ENCODE peak calls at places on chromosomes 12 and 14, in seven cellular contexts. M is A673, V is GM23248, L is sigmoid colon, I is small intestine, T is neuronal stem cell, O is esophagus squamous epithelium. U is an unnamed sample.

GRCh38 chr12:79524507-79525148 is 166.1 kb downstream of the PAWR start:
- DNase-seq in O (no peak), L (no peak), T (no peak), V (no peak), M (peak; percentile 68), I (no peak), U (no peak)

GRCh38 chr14:32358781-32359180 is 29.7 kb downstream of the AKAP6 start:
- DNase-seq in I (no peak), T (no peak), O (no peak), L (no peak), V (no peak), M (no peak), U (no peak)

GRCh38 chr12:6532927-6533652 is 1.2 kb upstream of the GAPDH start:
- DNase-seq in O (no peak), V (peak; percentile 87), L (peak; percentile 86), I (peak; percentile 81), T (no peak), M (peak; percentile 88), U (peak; percentile 70)

GRCh38 chr12:131911851-131912525 is 17.1 kb upstream of the PUS1 start:
- DNase-seq in L (peak; percentile 65), O (no peak), T (no peak), M (no peak), V (no peak), I (no peak), U (no peak)

GRCh38 chr12:106595268-106595667 is 12.5 kb downstream of the RFX4 start:
- DNase-seq in L (no peak), V (no peak), O (no peak), I (no peak), T (no peak), M (no peak), U (no peak)

GRCh38 chr12:34343766-34344165 is 321.5 kb downstream of the ALG10 start:
- DNase-seq in O (no peak), L (no peak), V (no peak), I (no peak), M (no peak), T (no peak), U (no peak)

GRCh38 chr14:30270200-30271161 is 288.5 kb upstream of the G2E3 start:
- DNase-seq in V (peak; percentile 84), T (peak; percentile 90), I (peak; percentile 73), M (peak; percentile 91), O (no peak), L (peak; percentile 87), U (peak; percentile 74)

GRCh38 chr12:122182887-122183587 is at the start of gene LRRC43:
- DNase-seq in V (peak; percentile 64), L (no peak), I (peak; percentile 68), M (no peak), T (peak; percentile 51), O (no peak), U (no peak)

GRCh38 chr12:90953956-90954421 is 987 bp downstream of the CCER1 start:
- DNase-seq in O (no peak), I (no peak), M (peak; percentile 10), V (no peak), L (no peak), T (no peak), U (no peak)

GRCh38 chr14:90277581-90278198 is 21.3 kb downstream of the PSMC1 start:
- DNase-seq in T (no peak), M (no peak), V (no peak), O (no peak), L (no peak), I (no peak), U (no peak)

GRCh38 chr14:52724360-52724644 is 5.7 kb upstream of the STYX start:
- DNase-seq in T (no peak), O (no peak), V (no peak), I (no peak), M (no peak), L (no peak), U (no peak)

DNA sequence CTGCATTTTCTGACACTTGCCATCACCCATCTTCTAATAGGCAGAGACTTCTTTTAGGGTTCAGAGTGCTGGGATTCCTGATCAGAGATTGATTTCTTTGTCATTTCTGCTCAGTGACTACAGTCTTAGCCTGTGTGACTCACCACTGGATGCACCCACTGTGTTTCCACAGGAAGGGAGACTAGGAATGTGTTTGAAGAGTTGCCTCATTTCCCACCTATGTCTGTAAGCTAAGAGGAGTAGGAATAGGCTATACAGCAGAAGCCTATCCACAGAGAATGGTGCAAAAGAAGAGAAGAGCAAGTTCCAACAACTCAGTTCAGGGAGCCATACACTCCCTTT is 60.2 kb upstream of the ACTN1 start:
- DNase-seq in T (no peak), M (peak; percentile 28), L (no peak), I (no peak), O (no peak), V (peak; percentile 85), U (no peak)
- H3K4me1 ChIP-seq in T (peaks cover 19% of the 10 kb centered on the region), M (peaks cover 4% of the 10 kb centered on the region), L (peaks cover 25% of the 10 kb centered on the region), I (peaks cover 2% of the 10 kb centered on the region), O (peaks cover 26% of the 10 kb centered on the region), V (peaks cover 62% of the 10 kb centered on the region), U (peaks cover 16% of the 10 kb centered on the region)

GRCh38 chr12:92583910-92584309 is 118.9 kb upstream of the PLEKHG7 start:
- DNase-seq in M (no peak), I (no peak), O (no peak), T (no peak), L (no peak), V (no peak), U (no peak)
- H3K4me1 ChIP-seq in M (no peaks in the 10 kb centered on the region), I (no peaks in the 10 kb centered on the region), O (peaks cover 5% of the 10 kb centered on the region), T (no peaks in the 10 kb centered on the region), L (no peaks in the 10 kb centered on the region), V (no peaks in the 10 kb centered on the region), U (no peaks in the 10 kb centered on the region)

DNA sequence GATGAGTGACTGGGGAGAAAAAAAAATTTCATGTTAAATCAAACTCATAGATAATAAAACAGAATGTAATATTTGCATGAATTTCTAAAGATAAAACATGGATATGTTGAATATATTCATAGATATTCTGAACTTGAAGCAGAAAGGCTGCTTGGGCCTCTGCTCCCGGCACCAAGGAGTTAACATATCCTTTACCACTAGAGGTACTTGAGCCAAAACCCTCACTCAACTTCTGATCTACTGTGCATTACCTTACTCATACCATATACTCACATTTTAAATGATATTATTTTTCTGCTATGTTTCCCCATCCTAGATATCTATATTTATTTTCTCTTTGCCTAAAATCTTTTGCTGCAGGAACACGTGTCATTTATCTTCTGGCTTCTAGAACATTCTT is 14.9 kb downstream of the AREL1 start:
- DNase-seq in T (no peak), V (peak; percentile 8), O (no peak), L (no peak), M (no peak), I (no peak), U (no peak)
- H3K4me1 ChIP-seq in T (no peaks in the 10 kb centered on the region), V (peaks cover 17% of the 10 kb centered on the region), O (peaks cover 9% of the 10 kb centered on the region), L (no peaks in the 10 kb centered on the region), M (no peaks in the 10 kb centered on the region), I (no peaks in the 10 kb centered on the region), U (no peaks in the 10 kb centered on the region)

GRCh38 chr12:4320859-4321701 is at the start of gene TIGAR:
- DNase-seq in I (peak; percentile 97), V (peak; percentile 99), T (peak; percentile 95), M (peak; percentile 98), L (peak; percentile 97), O (peak; percentile 61), U (peak; percentile 85)
- H3K4me1 ChIP-seq in I (peaks cover 2% of the 10 kb centered on the region), V (peaks cover 11% of the 10 kb centered on the region), T (no peaks in the 10 kb centered on the region), M (no peaks in the 10 kb centered on the region), L (peaks cover 17% of the 10 kb centered on the region), O (peaks cover 26% of the 10 kb centered on the region), U (no peaks in the 10 kb centered on the region)

DNA sequence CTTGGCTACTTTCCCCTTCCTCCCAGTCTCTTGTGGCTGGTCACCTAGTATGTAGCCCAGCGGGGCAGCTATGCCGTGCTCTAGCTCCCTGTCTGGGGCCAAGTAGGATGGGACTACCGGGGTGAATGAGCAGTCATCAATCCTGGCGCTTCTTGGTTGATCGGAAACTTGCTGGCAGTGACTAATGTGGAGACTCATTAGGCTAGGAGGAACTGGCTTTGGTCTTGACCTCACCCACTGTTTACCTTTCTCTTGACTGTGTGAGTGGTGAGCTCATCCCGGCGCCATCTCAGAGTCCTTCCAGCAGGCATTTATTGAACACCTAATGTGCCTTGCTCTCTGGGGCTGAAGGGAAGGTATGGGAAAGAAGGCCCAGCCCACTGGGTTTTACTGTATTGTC is 16.0 kb downstream of the PLEKHG3 start:
- DNase-seq in V (peak; percentile 87), I (peak; percentile 97), L (peak; percentile 64), O (no peak), T (no peak), M (no peak), U (peak; percentile 61)
- H3K4me1 ChIP-seq in V (peaks cover 23% of the 10 kb centered on the region), I (peaks cover 19% of the 10 kb centered on the region), L (peaks cover 100% of the 10 kb centered on the region), O (peaks cover 100% of the 10 kb centered on the region), T (peaks cover 61% of the 10 kb centered on the region), M (peaks cover 46% of the 10 kb centered on the region), U (peaks cover 34% of the 10 kb centered on the region)

DNA sequence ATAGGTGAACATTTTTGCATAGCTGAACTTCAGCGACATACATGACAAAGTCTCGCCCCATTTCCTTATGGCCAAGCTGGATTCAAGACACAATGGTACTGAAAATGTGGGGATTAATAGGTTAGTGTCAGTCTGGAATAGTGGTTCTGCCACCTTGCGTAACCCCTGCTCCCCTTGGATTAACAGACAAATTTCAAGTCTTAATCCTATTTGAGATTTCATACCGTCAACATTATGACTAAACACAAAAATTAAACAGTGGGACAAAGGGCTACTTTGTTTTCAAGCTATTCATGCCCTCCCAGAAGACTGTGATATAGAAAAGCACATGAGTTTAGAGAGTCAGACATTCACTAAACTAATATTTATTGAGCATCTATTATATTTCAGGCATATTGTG is 138.9 kb upstream of the HIF1A start:
- DNase-seq in V (no peak), L (no peak), I (no peak), T (no peak), O (no peak), M (no peak), U (no peak)
- H3K4me1 ChIP-seq in V (peaks cover 62% of the 10 kb centered on the region), L (peaks cover 4% of the 10 kb centered on the region), I (peaks cover 23% of the 10 kb centered on the region), T (peaks cover 14% of the 10 kb centered on the region), O (peaks cover 87% of the 10 kb centered on the region), M (peaks cover 14% of the 10 kb centered on the region), U (no peaks in the 10 kb centered on the region)

DNA sequence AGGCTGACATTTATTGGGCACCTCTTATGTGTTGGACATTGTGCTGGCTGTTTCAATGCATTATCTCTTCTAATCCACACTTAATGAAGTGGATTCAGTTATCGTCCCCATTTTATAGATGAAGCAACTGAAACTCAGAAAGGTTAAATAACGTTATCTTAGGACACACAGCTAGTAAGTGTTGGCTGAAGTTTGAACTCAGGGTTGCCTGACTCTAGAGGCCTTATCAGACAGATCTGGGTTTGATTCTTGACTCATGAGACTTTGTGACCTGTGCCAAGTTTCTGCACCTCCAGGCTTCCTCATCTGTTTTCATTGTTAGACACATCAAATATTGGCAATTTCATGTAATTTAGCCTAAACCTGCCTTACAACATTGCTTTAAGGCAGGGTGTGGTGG is 18.2 kb upstream of the IRF2BPL start:
- DNase-seq in V (peak; percentile 30), M (no peak), O (no peak), T (no peak), I (peak; percentile 88), L (no peak), U (no peak)
- H3K4me1 ChIP-seq in V (peaks cover 52% of the 10 kb centered on the region), M (peaks cover 40% of the 10 kb centered on the region), O (peaks cover 68% of the 10 kb centered on the region), T (peaks cover 13% of the 10 kb centered on the region), I (peaks cover 24% of the 10 kb centered on the region), L (peaks cover 64% of the 10 kb centered on the region), U (peaks cover 48% of the 10 kb centered on the region)

DNA sequence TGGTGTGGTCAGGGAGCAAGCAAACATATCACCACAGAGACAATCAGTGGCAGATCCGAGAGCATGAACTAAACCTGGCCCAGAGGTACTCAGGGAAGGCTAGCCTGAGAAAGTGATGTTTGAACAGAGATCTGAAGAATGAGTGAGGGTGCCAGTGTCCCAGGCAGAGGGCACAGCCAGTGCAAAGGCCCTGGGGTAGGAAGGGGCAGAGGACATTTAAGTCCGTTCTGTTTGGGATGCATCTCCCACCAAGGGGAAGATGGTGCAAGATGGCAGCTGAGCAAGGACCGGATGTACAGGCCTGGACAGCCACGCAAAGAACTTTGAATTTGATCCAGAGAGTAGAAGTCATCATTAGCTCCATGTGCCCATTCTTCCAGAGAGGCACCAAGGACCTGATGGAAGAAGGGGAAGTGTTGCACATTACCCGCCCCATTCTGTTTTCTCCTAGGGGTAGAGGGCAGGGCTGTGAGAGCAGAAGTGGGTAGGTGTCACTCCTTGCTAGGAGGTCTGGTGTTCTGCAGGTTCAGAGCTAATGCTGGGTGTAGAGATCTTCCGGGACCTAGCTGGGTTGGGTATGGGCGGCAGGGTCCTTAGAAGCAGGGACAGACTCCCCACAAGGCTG is 3.9 kb downstream of the DTX1 start:
- DNase-seq in L (no peak), T (no peak), V (no peak), O (no peak), M (no peak), I (no peak), U (no peak)
- H3K4me1 ChIP-seq in L (peaks cover 13% of the 10 kb centered on the region), T (peaks cover 9% of the 10 kb centered on the region), V (no peaks in the 10 kb centered on the region), O (peaks cover 23% of the 10 kb centered on the region), M (no peaks in the 10 kb centered on the region), I (no peaks in the 10 kb centered on the region), U (no peaks in the 10 kb centered on the region)

U was measured in breast epithelium.